ENCODE peak calls at places on chromosomes 2 and 18, in five cellular contexts. D is H54; S is GM10248; O is amniotic epithelial cell; F is activated T-helper 1 cell treated with anti-CD3 and anti-CD28 coated beads, Interleukin-2, amount 50 U/mL, for 16 hours. B is an unnamed sample.

GRCh38 chr2:104583791-104584190 is 270.1 kb upstream of the POU3F3 start:
- DNase-seq in D (no peak), F (no peak), O (no peak), S (no peak), B (no peak)

GRCh38 chr2:95301876-95302641 is 4.9 kb downstream of the KCNIP3 start:
- DNase-seq in F (no peak), O (no peak), S (no peak), D (no peak), B (no peak)

GRCh38 chr2:176682278-176682677 is 413.0 kb downstream of the MTX2 start:
- DNase-seq in D (no peak), O (peak; percentile 76), S (no peak), F (no peak), B (no peak)

GRCh38 chr18:73824684-73825083 is 322.9 kb downstream of the FBXO15 start:
- DNase-seq in O (no peak), D (no peak), S (no peak), F (no peak), B (no peak)

GRCh38 chr2:108593547-108594098 is 59.4 kb downstream of the LIMS1 start:
- DNase-seq in F (no peak), O (peak; percentile 82), D (no peak), S (no peak), B (no peak)

GRCh38 chr2:119475225-119475856 is 43.7 kb downstream of the TMEM37 start:
- DNase-seq in S (no peak), F (no peak), O (no peak), D (no peak), B (no peak)

GRCh38 chr18:74652392-74652988 is 54.8 kb downstream of the ZNF407 start:
- DNase-seq in F (no peak), S (no peak), O (peak; percentile 49), D (no peak), B (no peak)

GRCh38 chr2:86243950-86244733 is 44.9 kb downstream of the MRPL35 start:
- DNase-seq in S (peak; percentile 54), F (no peak), O (no peak), D (no peak), B (no peak)

GRCh38 chr2:185145316-185146121 is 547.2 kb downstream of the ZNF804A start:
- DNase-seq in F (no peak), D (no peak), O (no peak), S (no peak), B (no peak)

GRCh38 chr18:58180738-58181353 is 136.8 kb downstream of the NEDD4L start:
- DNase-seq in S (peak; percentile 75), D (peak; percentile 7), O (peak; percentile 26), F (peak; percentile 27), B (peak; percentile 52)

GRCh38 chr2:40367652-40368051 is 84.2 kb downstream of the SLC8A1 start:
- DNase-seq in S (no peak), F (no peak), D (no peak), O (peak; percentile 74), B (no peak)

GRCh38 chr2:217650716-217651360 is 352.0 kb downstream of the TNS1 start:
- DNase-seq in S (peak; percentile 69), F (no peak), D (peak; percentile 39), O (peak; percentile 58), B (no peak)

GRCh38 chr2:9675369-9676351 is 44.9 kb upstream of the YWHAQ start:
- DNase-seq in F (no peak), O (peak; percentile 92), D (peak; percentile 54), S (no peak), B (no peak)

GRCh38 chr2:85724731-85725181 is 29.0 kb upstream of the ATOH8 start:
- DNase-seq in D (no peak), O (no peak), S (no peak), F (no peak), B (no peak)

GRCh38 chr2:30105556-30105955 is 41.3 kb upstream of the YPEL5 start:
- DNase-seq in F (no peak), O (no peak), S (no peak), D (no peak), B (no peak)

GRCh38 chr2:26136431-26136830 is 36.5 kb upstream of the GAREM2 start:
- DNase-seq in F (no peak), D (no peak), S (no peak), O (no peak), B (no peak)

GRCh38 chr2:172345951-172346555 is 81.3 kb upstream of the ITGA6 start:
- DNase-seq in O (no peak), F (no peak), D (no peak), S (no peak), B (no peak)

GRCh38 chr2:110660558-110660957 is 17.3 kb downstream of the BUB1 start:
- DNase-seq in F (no peak), O (no peak), D (no peak), S (no peak), B (no peak)

GRCh38 chr2:21841341-21841740 is 717.6 kb downstream of the TDRD15 start:
- DNase-seq in D (no peak), S (no peak), O (no peak), F (no peak), B (no peak)

GRCh38 chr2:37564356-37564755 is 107.1 kb downstream of the CDC42EP3 start:
- DNase-seq in D (no peak), F (no peak), S (no peak), O (no peak), B (no peak)

GRCh38 chr2:26666671-26667070 is 25.5 kb upstream of the CIB4 start:
- DNase-seq in F (no peak), S (no peak), O (no peak), D (no peak), B (no peak)

GRCh38 chr2:240810199-240810598 is 9.8 kb downstream of the KIF1A start:
- DNase-seq in D (no peak), S (no peak), F (no peak), O (no peak), B (no peak)

GRCh38 chr2:43071629-43072550 is 154.5 kb downstream of the ZFP36L2 start:
- DNase-seq in D (no peak), F (no peak), O (no peak), S (no peak), B (no peak)

GRCh38 chr2:42979870-42980763 is 187.7 kb upstream of the HAAO start:
- DNase-seq in D (no peak), O (peak; percentile 42), F (no peak), S (no peak), B (no peak)

GRCh38 chr2:6203297-6203959 is 511.2 kb downstream of the SOX11 start:
- DNase-seq in D (no peak), O (no peak), F (no peak), S (no peak), B (no peak)

GRCh38 chr2:200405599-200406298 is 99.3 kb downstream of the SPATS2L start:
- DNase-seq in D (peak; percentile 26), F (no peak), O (peak; percentile 96), S (no peak), B (no peak)

GRCh38 chr18:61322265-61322873 is 10.9 kb upstream of the CDH20 start:
- DNase-seq in D (peak; percentile 23), O (peak; percentile 8), S (peak; percentile 65), F (no peak), B (no peak)

GRCh38 chr2:75516378-75517122 is 44.2 kb downstream of the EVA1A start:
- DNase-seq in S (no peak), O (no peak), D (no peak), F (no peak), B (no peak)

GRCh38 chr18:35890323-35890722 is 82.2 kb upstream of the RMP24 start:
- DNase-seq in S (no peak), D (no peak), F (no peak), O (no peak), B (no peak)

GRCh38 chr2:120470717-120471060 is 124.8 kb downstream of the INHBB start:
- DNase-seq in S (no peak), F (no peak), O (no peak), D (no peak), B (no peak)

GRCh38 chr2:200899482-200899881 is 10.3 kb downstream of the NIF3L1 start:
- DNase-seq in D (no peak), S (no peak), O (no peak), F (no peak), B (no peak)

GRCh38 chr18:58586269-58586668 is 42.6 kb downstream of the ALPK2 start:
- DNase-seq in D (no peak), S (no peak), F (no peak), O (no peak), B (no peak)